ENCODE peak calls at places on chromosomes 1 and 21, in ten cellular contexts. C is heart right ventricle, U is posterior cingulate gyrus, L is AG08396, F is Peyer's patch, D is HCEC 1CT, Q is NAMALWA, O is RWPE1, W is hepatic stellate cell, K is T follicular helper cell. B is an unnamed sample.

GRCh38 chr1:236326432-236326831 is 44.7 kb upstream of the ERO1B start:
- DNase-seq in C (no peak), F (no peak), K (no peak), W (no peak), L (no peak), U (no peak), Q (no peak), D (no peak), O (no peak), B (no peak)

GRCh38 chr1:31798433-31799195 is 17.2 kb downstream of the SPOCD1 start:
- DNase-seq in O (peak), K (no peak), L (peak), C (no peak), D (peak), F (peak), U (peak), W (peak), Q (no peak), B (peak)

GRCh38 chr1:225354906-225355305 is 72.9 kb downstream of the LBR start:
- DNase-seq in O (no peak), K (no peak), F (no peak), U (no peak), W (no peak), Q (no peak), D (no peak), C (no peak), L (no peak), B (no peak)

GRCh38 chr1:231778009-231778719 is 151.6 kb downstream of the DISC1 start:
- DNase-seq in U (no peak), C (peak), K (no peak), Q (no peak), L (peak), W (peak), O (peak), F (no peak), D (peak), B (peak)

GRCh38 chr1:154155282-154155681 is 409 bp upstream of the NUP210L start:
- DNase-seq in U (no peak), Q (no peak), F (no peak), W (peak), C (peak), K (no peak), L (peak), O (no peak), D (peak), B (no peak)

GRCh38 chr21:41681336-41681801 is 85.5 kb downstream of the RIPK4 start:
- DNase-seq in K (no peak), U (peak), D (no peak), L (no peak), W (no peak), C (no peak), Q (no peak), F (no peak), O (no peak), B (peak)

GRCh38 chr1:204977327-204977726 is 65.7 kb upstream of the CNTN2 start:
- DNase-seq in Q (no peak), L (no peak), U (no peak), O (no peak), D (no peak), C (no peak), F (no peak), K (no peak), W (no peak), B (no peak)

GRCh38 chr1:46529031-46529630 is 22.3 kb downstream of the KNCN start:
- DNase-seq in L (no peak), C (no peak), Q (no peak), U (no peak), D (no peak), O (no peak), K (no peak), F (no peak), W (no peak), B (no peak)

GRCh38 chr1:211632117-211632807 is 43.2 kb downstream of the NEK2 start:
- DNase-seq in C (no peak), W (no peak), U (peak), L (no peak), Q (no peak), D (no peak), F (no peak), O (no peak), K (no peak), B (no peak)